ENCODE peak calls at places on chromosome 13, in nine cellular contexts. D, H, X, J, P, M, I, E and Z are unnamed samples.

GRCh38 chr13:99948411-99948810 is 23.2 kb downstream of the ZIC5 start:
- DNase-seq in M (no peak), J (no peak), E (no peak), I (no peak), H (no peak), P (no peak), D (no peak), X (no peak), Z (no peak)

GRCh38 chr13:99157046-99157445 is 43.6 kb upstream of the UBAC2 start:
- DNase-seq in D (no peak), X (no peak), H (no peak), I (no peak), P (no peak), E (no peak), M (no peak), J (no peak), Z (no peak)

GRCh38 chr13:40190656-40191100 is 475.8 kb downstream of the FOXO1 start:
- DNase-seq in I (peak; percentile 86), P (peak; percentile 80), H (peak; percentile 83), X (peak; percentile 36), E (peak; percentile 89), D (no peak), J (peak; percentile 85), M (peak; percentile 58), Z (no peak)

GRCh38 chr13:91242652-91243051 is 104.8 kb upstream of the MIR17HG start:
- DNase-seq in H (no peak), E (peak; percentile 30), D (no peak), X (no peak), I (peak; percentile 6), J (no peak), P (peak; percentile 58), M (no peak), Z (no peak)

GRCh38 chr13:112176746-112177119 is 109.8 kb downstream of the SOX1 start:
- DNase-seq in H (no peak), X (no peak), D (no peak), J (no peak), I (no peak), M (no peak), E (no peak), P (no peak), Z (no peak)

GRCh38 chr13:65011403-65011802 is 2218.7 kb downstream of the PCDH9 start:
- DNase-seq in H (no peak), D (no peak), J (no peak), M (no peak), E (no peak), X (no peak), P (no peak), I (peak; percentile 1), Z (no peak)

GRCh38 chr13:34416833-34417425 is 525.1 kb upstream of the NBEA start:
- DNase-seq in E (peak; percentile 89), D (peak; percentile 7), M (peak; percentile 13), I (peak; percentile 88), J (peak; percentile 40), P (peak; percentile 31), X (no peak), H (peak; percentile 83), Z (no peak)

GRCh38 chr13:40780822-40781401 is 8.5 kb upstream of the SLC25A15 start:
- DNase-seq in M (no peak), E (peak; percentile 37), H (no peak), J (no peak), P (peak; percentile 57), I (peak; percentile 26), D (no peak), X (no peak), Z (no peak)

GRCh38 chr13:30730526-30730925 is 4.8 kb upstream of the ALOX5AP start:
- DNase-seq in J (peak; percentile 71), M (no peak), P (no peak), I (no peak), E (no peak), X (peak; percentile 40), H (no peak), D (no peak), Z (no peak)

GRCh38 chr13:60242231-60242630 is 78.5 kb upstream of the DIAPH3 start:
- DNase-seq in D (no peak), H (no peak), J (no peak), I (no peak), P (no peak), M (no peak), X (no peak), E (no peak), Z (no peak)

GRCh38 chr13:111623170-111623569 is 302.7 kb downstream of the TEX29 start:
- DNase-seq in I (no peak), P (no peak), M (no peak), D (no peak), J (no peak), E (no peak), X (no peak), H (no peak), Z (no peak)

GRCh38 chr13:29713841-29714240 is 118.4 kb upstream of the SLC7A1 start:
- DNase-seq in H (peak; percentile 45), P (peak; percentile 29), X (no peak), J (no peak), D (no peak), I (no peak), M (no peak), E (no peak), Z (no peak)

GRCh38 chr13:38888309-38888708 is 102.3 kb downstream of the STOML3 start:
- DNase-seq in E (peak; percentile 79), P (peak; percentile 54), X (no peak), D (no peak), M (no peak), J (no peak), I (peak; percentile 7), H (peak; percentile 84), Z (no peak)

GRCh38 chr13:60398949-60399589 is 2.0 kb downstream of the TDRD3 start:
- DNase-seq in H (peak; percentile 20), E (peak; percentile 22), J (no peak), I (peak; percentile 17), D (no peak), X (no peak), M (peak; percentile 20), P (peak; percentile 7), Z (no peak)

GRCh38 chr13:50831510-50831909 is 12.0 kb downstream of the DLEU7 start:
- DNase-seq in E (peak; percentile 50), D (no peak), X (no peak), J (no peak), H (peak; percentile 29), M (no peak), P (no peak), I (no peak), Z (no peak)

GRCh38 chr13:90806905-90807304 is 540.6 kb upstream of the MIR17HG start:
- DNase-seq in D (no peak), P (no peak), M (no peak), H (no peak), E (no peak), X (no peak), I (no peak), J (no peak), Z (no peak)

GRCh38 chr13:41402695-41403511 is 54.4 kb upstream of the RGCC start:
- DNase-seq in M (no peak), X (no peak), P (no peak), H (no peak), E (no peak), J (no peak), I (no peak), D (no peak), Z (no peak)

GRCh38 chr13:53238241-53238640 is 209.6 kb downstream of the OLFM4 start:
- DNase-seq in E (no peak), D (no peak), X (no peak), M (no peak), J (no peak), P (no peak), I (no peak), H (no peak), Z (no peak)

GRCh38 chr13:63463782-63464610 is 2048.3 kb upstream of the PCDH20 start:
- DNase-seq in M (no peak), D (no peak), E (no peak), I (no peak), H (no peak), J (no peak), X (no peak), P (no peak), Z (no peak)

GRCh38 chr13:51861728-51862300 is at the start of gene CCDC70:
- DNase-seq in E (peak; percentile 71), H (peak; percentile 65), X (no peak), P (peak; percentile 36), I (peak; percentile 18), J (no peak), D (no peak), M (no peak), Z (no peak)

GRCh38 chr13:98508280-98509074 is 68.4 kb downstream of the STK24 start:
- DNase-seq in E (peak; percentile 91), X (no peak), D (no peak), J (no peak), M (no peak), I (peak; percentile 71), P (peak; percentile 87), H (peak; percentile 80), Z (no peak)

GRCh38 chr13:86567119-86567518 is 767.9 kb upstream of the SLITRK6 start:
- DNase-seq in I (no peak), D (no peak), J (no peak), M (no peak), E (no peak), P (no peak), H (no peak), X (no peak), Z (no peak)
- TF ChIP-seq CTCF in I (peak; percentile 16), D (no peak), J (no peak), M (no peak), E (no peak), P (no peak), H (peak; percentile 13), X (no peak), Z (peak; percentile 47)

GRCh38 chr13:66618702-66619101 is 611.4 kb downstream of the PCDH9 start:
- DNase-seq in X (no peak), D (no peak), H (peak; percentile 58), I (peak; percentile 62), E (peak; percentile 46), J (no peak), P (peak; percentile 55), M (no peak), Z (no peak)
- TF ChIP-seq CTCF in X (peak; percentile 69), D (peak; percentile 50), H (peak; percentile 52), I (peak; percentile 55), E (peak; percentile 64), J (peak; percentile 21), P (peak; percentile 59), M (no peak), Z (peak; percentile 51)

GRCh38 chr13:58960909-58961308 is 1202.8 kb downstream of the DIAPH3 start:
- DNase-seq in M (no peak), I (peak; percentile 17), E (peak; percentile 41), P (peak; percentile 48), H (peak; percentile 1), J (no peak), X (no peak), D (no peak), Z (no peak)
- TF ChIP-seq CTCF in M (no peak), I (no peak), E (peak; percentile 29), P (peak; percentile 34), H (no peak), J (peak; percentile 33), X (peak; percentile 65), D (no peak), Z (peak; percentile 58)

DNA sequence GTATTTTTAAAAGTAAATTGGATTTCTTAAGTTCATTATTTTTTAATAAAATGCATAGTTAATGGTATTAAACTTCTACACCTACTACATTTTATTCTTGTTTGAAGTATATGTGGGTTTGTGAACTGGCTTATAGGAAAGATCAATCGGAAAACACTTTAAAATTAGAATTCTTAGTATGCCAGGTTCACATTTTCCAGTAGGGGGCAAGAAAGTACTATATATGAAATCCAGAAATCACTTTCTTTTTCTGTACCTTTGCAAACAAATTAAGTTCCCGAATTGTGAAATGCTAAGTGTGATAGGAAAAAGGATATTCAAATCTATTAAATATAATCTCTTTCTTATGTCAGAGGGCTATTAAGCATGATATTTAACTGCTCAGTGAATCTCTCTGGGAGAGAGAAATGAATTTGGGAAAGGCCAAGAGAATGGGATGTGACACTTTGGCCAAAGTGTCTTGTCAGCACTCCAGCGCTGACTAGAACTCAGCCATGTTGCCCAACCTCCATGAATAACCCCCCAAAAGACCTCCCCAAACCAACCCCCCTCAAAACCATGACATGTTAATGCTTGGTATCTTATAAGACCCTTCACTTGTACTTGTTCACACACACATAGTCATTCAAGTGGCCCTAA is 122.6 kb upstream of the SLC10A2 start:
- DNase-seq in X (no peak), I (peak; percentile 61), E (peak; percentile 23), J (no peak), H (peak; percentile 23), M (no peak), P (peak; percentile 64), D (no peak), Z (no peak)
- TF ChIP-seq CTCF in X (peak; percentile 85), I (peak; percentile 62), E (peak; percentile 61), J (peak; percentile 69), H (peak; percentile 41), M (peak; percentile 49), P (peak; percentile 52), D (no peak), Z (peak; percentile 82)